ENCODE peak calls at places on chromosomes 12 and 14, in seven cellular contexts. V is upper lobe of left lung, E is suprapubic skin, H is breast epithelium, G is transverse colon, K is HCT116, A is GM12891. S is an unnamed sample.

GRCh38 chr14:76918176-76918750 is 92.1 kb downstream of the LRRC74A start:
- DNase-seq in V (no peak), E (peak), H (no peak), G (peak), K (no peak), A (no peak), S (no peak)

GRCh38 chr12:12976366-12976765 is 23.7 kb downstream of the HEBP1 start:
- DNase-seq in V (no peak), E (no peak), H (no peak), G (no peak), K (no peak), A (no peak), S (no peak)

GRCh38 chr14:82412545-82412944 is 878.9 kb upstream of the SEL1L start:
- DNase-seq in V (no peak), E (no peak), H (no peak), G (no peak), K (no peak), A (no peak), S (no peak)

GRCh38 chr14:100388137-100389050 is 65.3 kb downstream of the SLC25A47 start:
- DNase-seq in V (no peak), E (no peak), H (no peak), G (peak), K (no peak), A (no peak), S (no peak)

GRCh38 chr14:99259327-99259726 is 12.7 kb downstream of the BCL11B start:
- DNase-seq in V (no peak), E (no peak), H (no peak), G (no peak), K (no peak), A (no peak), S (no peak)

GRCh38 chr14:73253721-73254120 is 16.4 kb downstream of the PAPLN start:
- DNase-seq in V (peak), E (no peak), H (no peak), G (no peak), K (no peak), A (no peak), S (no peak)

GRCh38 chr14:34833545-34834523 is 41.3 kb downstream of the BAZ1A start:
- DNase-seq in V (no peak), E (no peak), H (no peak), G (no peak), K (no peak), A (no peak), S (no peak)

GRCh38 chr12:15830538-15830937 is 41.4 kb upstream of the EPS8 start:
- DNase-seq in V (no peak), E (no peak), H (no peak), G (no peak), K (no peak), A (no peak), S (no peak)

GRCh38 chr14:61544448-61545202 is 150.7 kb upstream of the HIF1A start:
- DNase-seq in V (no peak), E (no peak), H (no peak), G (no peak), K (no peak), A (no peak), S (no peak)

GRCh38 chr12:1914116-1914911 is 4.1 kb downstream of the CACNA2D4 start:
- DNase-seq in V (peak), E (no peak), H (peak), G (no peak), K (no peak), A (no peak), S (no peak)

GRCh38 chr14:99427632-99428315 is 52.9 kb downstream of the SETD3 start:
- DNase-seq in V (no peak), E (no peak), H (no peak), G (no peak), K (no peak), A (no peak), S (no peak)

GRCh38 chr14:63713765-63714164 is 14.1 kb downstream of the SGPP1 start:
- DNase-seq in V (no peak), E (no peak), H (no peak), G (no peak), K (peak), A (no peak), S (no peak)

GRCh38 chr12:9646794-9647622 is 22.5 kb upstream of the CLEC2D start:
- DNase-seq in V (no peak), E (no peak), H (no peak), G (no peak), K (no peak), A (no peak), S (no peak)

GRCh38 chr14:101791919-101792572 is 30.5 kb downstream of the PPP2R5C start:
- DNase-seq in V (no peak), E (no peak), H (no peak), G (no peak), K (no peak), A (no peak), S (no peak)

GRCh38 chr12:46004715-46005114 is 14.3 kb upstream of the SCAF11 start:
- DNase-seq in V (no peak), E (no peak), H (no peak), G (no peak), K (no peak), A (no peak), S (no peak)

GRCh38 chr12:113136128-113136989 is 798 bp upstream of the RASAL1 start:
- DNase-seq in V (no peak), E (no peak), H (no peak), G (peak), K (peak), A (no peak), S (peak)
- TF ChIP-seq POLR2AphosphoS5 in V (no peak), E (no peak), H (no peak), G (no peak), K (no peak), A (no peak), S (no peak)

GRCh38 chr14:67411820-67412421 is at the start of gene PLEK2:
- DNase-seq in V (peak), E (no peak), H (peak), G (peak), K (peak), A (no peak), S (no peak)
- TF ChIP-seq POLR2A in V (no peak), E (no peak), H (no peak), G (peak), K (peak), A (no peak), S (no peak)

GRCh38 chr12:79690606-79691298 is at the start of gene PAWR:
- DNase-seq in V (peak), E (peak), H (peak), G (peak), K (peak), A (peak), S (peak)
- TF ChIP-seq POLR2AphosphoS5 in V (no peak), E (peak), H (peak), G (peak), K (peak), A (no peak), S (no peak)

DNA sequence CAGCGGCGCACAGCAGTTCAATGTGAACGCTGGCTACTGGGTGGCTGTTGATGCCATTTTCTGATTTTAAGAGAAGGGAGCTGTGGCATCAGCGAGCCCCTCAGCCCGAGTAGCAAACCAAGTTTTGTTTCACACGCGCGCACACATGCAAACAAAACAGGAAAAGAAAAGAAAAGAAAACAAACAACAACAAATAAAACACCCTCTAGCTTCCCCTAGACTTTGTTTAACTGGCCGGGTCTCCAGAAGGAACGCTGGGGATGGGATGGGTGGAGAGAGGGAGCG is 540 bp downstream of the PAX9 start:
- DNase-seq in V (no peak), E (no peak), H (no peak), G (no peak), K (no peak), A (no peak), S (no peak)
- TF ChIP-seq POLR2A in V (no peak), E (no peak), H (no peak), G (no peak), K (no peak), A (no peak), S (no peak)

GRCh38 chr12:124024263-124024678 is 51.3 kb downstream of the ZNF664 start:
- DNase-seq in V (no peak), E (no peak), H (no peak), G (no peak), K (no peak), A (no peak), S (no peak)

GRCh38 chr12:124024790-124025189 is 51.8 kb downstream of the ZNF664 start:
- DNase-seq in V (no peak), E (no peak), H (no peak), G (no peak), K (no peak), A (no peak), S (no peak)

GRCh38 chr12:124020398-124021024 is 47.5 kb downstream of the ZNF664 start:
- DNase-seq in V (no peak), E (no peak), H (no peak), G (no peak), K (no peak), A (no peak), S (no peak)

GRCh38 chr12:124021025-124021406 is 48.0 kb downstream of the ZNF664 start:
- DNase-seq in V (no peak), E (no peak), H (no peak), G (no peak), K (no peak), A (no peak), S (no peak)

DNA sequence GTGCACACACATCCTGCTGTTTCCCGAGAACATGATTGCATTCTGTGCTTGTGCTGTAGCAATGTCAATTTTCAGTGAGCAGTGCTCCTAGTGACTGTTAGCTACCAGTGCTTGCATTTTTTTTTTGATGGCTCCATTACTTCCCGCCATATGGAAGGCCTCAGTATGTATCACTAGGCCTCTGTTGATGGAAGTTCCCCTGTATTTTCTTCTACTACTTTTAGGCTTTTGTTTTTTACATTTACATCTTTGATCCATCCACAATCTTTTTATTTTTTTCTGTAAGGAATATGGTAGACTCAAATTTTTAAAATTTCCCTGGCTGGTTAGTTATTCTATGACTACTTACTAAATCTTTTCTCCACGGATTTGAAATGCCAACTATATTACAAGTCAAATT is 49.1 kb downstream of the ZNF664 start:
- DNase-seq in V (no peak), E (no peak), H (no peak), G (no peak), K (no peak), A (no peak), S (no peak)
- TF ChIP-seq POLR2AphosphoS5 in V (no peak), E (no peak), H (no peak), G (no peak), K (no peak), A (no peak), S (no peak)

GRCh38 chr14:75293920-75294648 is 15.5 kb downstream of the FOS start:
- DNase-seq in V (peak), E (peak), H (peak), G (peak), K (peak), A (peak), S (peak)
- TF ChIP-seq POLR2A in V (peak), E (peak), H (peak), G (peak), K (no peak), A (no peak), S (no peak)

DNA sequence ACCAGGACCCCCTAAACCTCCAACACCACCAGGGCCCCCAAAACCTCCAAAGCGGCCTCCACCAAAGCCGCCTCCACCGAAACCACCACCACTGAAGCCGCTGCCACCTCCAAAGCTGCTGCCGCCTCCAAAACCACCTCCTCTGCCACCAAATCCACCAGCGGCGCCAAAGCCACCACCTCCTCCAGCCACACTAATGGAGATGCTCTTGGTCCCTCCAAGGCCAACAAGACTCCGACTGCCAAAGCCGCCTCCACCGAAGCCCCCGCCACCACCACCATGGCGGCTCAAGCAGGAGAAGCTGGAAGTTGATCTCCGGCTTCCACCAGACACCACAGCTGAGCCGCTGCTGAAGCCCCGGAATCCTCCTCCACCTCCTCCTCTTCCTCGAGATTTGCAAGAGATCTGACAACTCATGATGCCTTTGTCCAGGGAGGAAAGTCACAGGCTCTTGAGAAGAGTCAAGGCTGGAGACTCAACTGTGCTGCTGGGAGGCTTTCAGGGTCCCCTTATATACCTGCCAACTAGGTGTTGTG is at the start of gene KRT2:
- DNase-seq in V (peak), E (no peak), H (no peak), G (no peak), K (no peak), A (no peak), S (no peak)
- TF ChIP-seq POLR2AphosphoS5 in V (no peak), E (no peak), H (no peak), G (no peak), K (no peak), A (no peak), S (no peak)

GRCh38 chr12:48159976-48160525 is 2.7 kb upstream of the ASB8 start:
- DNase-seq in V (no peak), E (no peak), H (no peak), G (no peak), K (no peak), A (no peak), S (no peak)

GRCh38 chr12:48157889-48158370 is 615 bp upstream of the ASB8 start:
- DNase-seq in V (no peak), E (no peak), H (no peak), G (no peak), K (no peak), A (no peak), S (no peak)

GRCh38 chr12:48156648-48157015 is 683 bp downstream of the ASB8 start:
- DNase-seq in V (no peak), E (no peak), H (no peak), G (no peak), K (no peak), A (no peak), S (no peak)

GRCh38 chr12:48160807-48161206 is 3.5 kb upstream of the ASB8 start:
- DNase-seq in V (no peak), E (no peak), H (no peak), G (no peak), K (no peak), A (no peak), S (no peak)

GRCh38 chr12:48157016-48157888 is at the start of gene ASB8:
- DNase-seq in V (peak), E (peak), H (peak), G (peak), K (peak), A (peak), S (peak)
- TF ChIP-seq POLR2A in V (peak), E (peak), H (no peak), G (peak), K (peak), A (peak), S (peak)

GRCh38 chr12:111409403-111410228 is 3.9 kb downstream of the SH2B3 start:
- DNase-seq in V (peak), E (no peak), H (no peak), G (no peak), K (no peak), A (no peak), S (no peak)

GRCh38 chr12:111406474-111407370 is 999 bp downstream of the SH2B3 start:
- DNase-seq in V (peak), E (no peak), H (no peak), G (no peak), K (no peak), A (no peak), S (no peak)

GRCh38 chr12:111407371-111408115 is 1.8 kb downstream of the SH2B3 start:
- DNase-seq in V (no peak), E (no peak), H (no peak), G (no peak), K (no peak), A (no peak), S (no peak)

GRCh38 chr12:111408686-111409402 is 3.1 kb downstream of the SH2B3 start:
- DNase-seq in V (no peak), E (no peak), H (no peak), G (no peak), K (no peak), A (no peak), S (no peak)

DNA sequence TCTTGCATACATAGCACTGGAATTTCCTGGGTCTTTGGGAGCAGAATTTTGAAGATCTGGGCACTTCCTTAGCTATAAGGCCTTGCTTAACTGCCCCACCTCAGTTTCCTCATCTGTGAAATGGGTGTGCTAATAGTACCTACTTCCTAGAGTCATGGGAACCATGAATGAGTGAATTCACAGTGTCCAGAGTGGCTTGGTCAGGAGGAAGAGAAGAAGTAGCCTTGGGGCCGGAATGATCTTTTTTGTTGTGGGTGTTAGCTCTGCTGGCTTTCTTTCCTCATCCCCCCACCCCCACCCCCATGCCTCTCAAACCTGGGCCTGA is 2.4 kb downstream of the SH2B3 start:
- DNase-seq in V (no peak), E (no peak), H (no peak), G (no peak), K (no peak), A (no peak), S (no peak)
- TF ChIP-seq POLR2AphosphoS5 in V (no peak), E (no peak), H (no peak), G (no peak), K (no peak), A (no peak), S (no peak)

S was measured in GM12892.